ENCODE peak calls at places on chromosomes 12 and 14, in ten cellular contexts. C is AG09309; B is A549; P is MG63; U is lung; W is anterior cingulate cortex; F is esophagus squamous epithelium; V is ACHN; A is NCI-H2081; L is stimulated activated naive CD8-positive, alpha-beta T cell treated with anti-CD3 and anti-CD28 coated beads, Interleukin-15, Interleukin-2, amounts not matched to agents 100 U/mL and 50 U/mL, for 24 hours. H is an unnamed sample.

GRCh38 chr12:9813821-9814798 is 13.2 kb upstream of the KLRF1 start:
- DNase-seq in C (no peak), B (peak; percentile 66), P (peak; percentile 44), U (peak; percentile 82), W (no peak), F (peak; percentile 31), V (peak; percentile 69), A (no peak), L (peak; percentile 95), H (peak; percentile 85)

GRCh38 chr14:72739446-72740405 is 154.2 kb downstream of the DPF3 start:
- DNase-seq in C (no peak), B (no peak), P (no peak), U (no peak), W (no peak), F (no peak), V (no peak), A (no peak), L (no peak), H (peak; percentile 16)

GRCh38 chr14:96364911-96365310 is 1.6 kb downstream of the GSKIP start:
- DNase-seq in C (no peak), B (no peak), P (no peak), U (no peak), W (no peak), F (no peak), V (no peak), A (no peak), L (no peak), H (no peak)

GRCh38 chr14:93905623-93906022 is 21.5 kb upstream of the FAM181A start:
- DNase-seq in C (no peak), B (no peak), P (no peak), U (no peak), W (no peak), F (no peak), V (no peak), A (no peak), L (no peak), H (no peak)

GRCh38 chr14:24058951-24059475 is 7.2 kb downstream of the CARMIL3 start:
- DNase-seq in C (no peak), B (no peak), P (no peak), U (no peak), W (no peak), F (no peak), V (no peak), A (no peak), L (no peak), H (no peak)

GRCh38 chr12:94504386-94504785 is 44.7 kb upstream of the CEP83 start:
- DNase-seq in C (no peak), B (no peak), P (no peak), U (no peak), W (no peak), F (no peak), V (no peak), A (no peak), L (no peak), H (no peak)

GRCh38 chr14:38882533-38882932 is 220.5 kb downstream of the SEC23A start:
- DNase-seq in C (no peak), B (no peak), P (no peak), U (no peak), W (no peak), F (no peak), V (no peak), A (no peak), L (no peak), H (no peak)

GRCh38 chr14:85578925-85579324 is 49.0 kb downstream of the FLRT2 start:
- DNase-seq in C (no peak), B (no peak), P (no peak), U (no peak), W (no peak), F (no peak), V (no peak), A (no peak), L (no peak), H (no peak)

GRCh38 chr14:100644383-100644782 is 57.2 kb upstream of the BEGAIN start:
- DNase-seq in C (no peak), B (no peak), P (no peak), U (no peak), W (no peak), F (no peak), V (no peak), A (no peak), L (no peak), H (no peak)

GRCh38 chr12:49293056-49293956 is 1.6 kb upstream of the PRPH start:
- DNase-seq in C (no peak), B (no peak), P (peak; percentile 91), U (no peak), W (no peak), F (no peak), V (no peak), A (peak; percentile 62), L (no peak), H (peak; percentile 66)

GRCh38 chr14:24329736-24330135 is 5.1 kb downstream of the ADCY4 start:
- DNase-seq in C (no peak), B (no peak), P (no peak), U (peak; percentile 62), W (no peak), F (no peak), V (no peak), A (no peak), L (peak; percentile 66), H (no peak)

GRCh38 chr12:26694402-26694801 is 138.6 kb downstream of the ITPR2 start:
- DNase-seq in C (no peak), B (no peak), P (no peak), U (no peak), W (no peak), F (no peak), V (no peak), A (no peak), L (no peak), H (no peak)

GRCh38 chr12:64526859-64527258 is 74.9 kb downstream of the TBK1 start:
- DNase-seq in C (no peak), B (no peak), P (no peak), U (no peak), W (no peak), F (no peak), V (no peak), A (no peak), L (no peak), H (no peak)

GRCh38 chr14:68210729-68211299 is 391.2 kb downstream of the RAD51B start:
- DNase-seq in C (peak; percentile 76), B (peak; percentile 39), P (peak; percentile 12), U (peak; percentile 51), W (no peak), F (no peak), V (peak; percentile 83), A (no peak), L (peak; percentile 32), H (no peak)

GRCh38 chr14:103880334-103880985 is 33.1 kb upstream of the PPP1R13B start:
- DNase-seq in C (peak; percentile 31), B (no peak), P (peak; percentile 52), U (peak; percentile 88), W (no peak), F (no peak), V (peak; percentile 71), A (no peak), L (peak; percentile 37), H (peak; percentile 83)

GRCh38 chr14:96225745-96226151 is 21.1 kb downstream of the BDKRB2 start:
- DNase-seq in C (peak; percentile 21), B (peak; percentile 41), P (peak; percentile 71), U (no peak), W (no peak), F (no peak), V (peak; percentile 8), A (no peak), L (no peak), H (no peak)

GRCh38 chr12:10574307-10574706 is 39.1 kb downstream of the MAGOHB start:
- DNase-seq in C (no peak), B (no peak), P (no peak), U (no peak), W (no peak), F (no peak), V (no peak), A (no peak), L (no peak), H (no peak)

GRCh38 chr12:113802966-113803828 is 162.9 kb downstream of the RBM19 start:
- DNase-seq in C (no peak), B (no peak), P (no peak), U (no peak), W (no peak), F (no peak), V (no peak), A (no peak), L (no peak), H (no peak)

GRCh38 chr12:6965026-6965661 is 5.3 kb downstream of the PHB2 start:
- DNase-seq in C (peak; percentile 55), B (peak; percentile 93), P (peak; percentile 61), U (peak; percentile 91), W (peak; percentile 39), F (no peak), V (peak; percentile 87), A (peak; percentile 93), L (peak; percentile 94), H (peak; percentile 86)

GRCh38 chr12:60212159-60213000 is 616.6 kb downstream of the SLC16A7 start:
- DNase-seq in C (no peak), B (no peak), P (no peak), U (no peak), W (no peak), F (no peak), V (no peak), A (no peak), L (no peak), H (no peak)

GRCh38 chr12:98763656-98764055 is 118.6 kb downstream of the APAF1 start:
- DNase-seq in C (no peak), B (no peak), P (no peak), U (no peak), W (no peak), F (no peak), V (no peak), A (no peak), L (no peak), H (no peak)

GRCh38 chr12:51941669-51942455 is 9.6 kb upstream of the ACVR1B start:
- DNase-seq in C (no peak), B (no peak), P (no peak), U (no peak), W (no peak), F (no peak), V (no peak), A (no peak), L (no peak), H (no peak)

GRCh38 chr14:97705976-97706375 is 908.8 kb downstream of the VRK1 start:
- DNase-seq in C (no peak), B (no peak), P (no peak), U (no peak), W (no peak), F (no peak), V (no peak), A (no peak), L (no peak), H (no peak)

GRCh38 chr12:55996201-55996714 is 818 bp upstream of the SUOX start:
- DNase-seq in C (no peak), B (peak; percentile 77), P (peak; percentile 34), U (peak; percentile 67), W (no peak), F (no peak), V (peak; percentile 81), A (peak; percentile 41), L (peak; percentile 68), H (peak; percentile 73)